ENCODE peak calls at places on chromosomes 12 and 14, in ten cellular contexts. L, C, A, R, T, Y, S, Q, M and Z are unnamed samples. For H3K9me3 and H3K27me3, the result is how much of the 10 kb centered on the place peaks cover.

GRCh38 chr14:52877628-52878027 is 73.2 kb downstream of the FERMT2 start:
- DNase-seq in L (no peak), C (no peak), A (no peak), R (no peak), T (no peak), Y (no peak), S (no peak), Q (no peak), M (no peak), Z (no peak)

GRCh38 chr12:56256326-56256960 is 1.7 kb downstream of the ANKRD52 start:
- DNase-seq in L (no peak), C (no peak), A (peak), R (no peak), T (no peak), Y (no peak), S (no peak), Q (no peak), M (no peak), Z (no peak)

GRCh38 chr12:69008510-69008909 is 75.5 kb upstream of the CPM start:
- DNase-seq in L (no peak), C (no peak), A (no peak), R (no peak), T (no peak), Y (no peak), S (no peak), Q (no peak), M (no peak), Z (no peak)

GRCh38 chr14:99065551-99065950 is 206.4 kb downstream of the BCL11B start:
- DNase-seq in L (no peak), C (no peak), A (no peak), R (no peak), T (no peak), Y (no peak), S (no peak), Q (no peak), M (no peak), Z (no peak)

GRCh38 chr12:125564753-125565152 is 499.5 kb downstream of the AACS start:
- DNase-seq in L (no peak), C (no peak), A (no peak), R (no peak), T (no peak), Y (no peak), S (no peak), Q (no peak), M (no peak), Z (no peak)

GRCh38 chr12:120571299-120571698 is 9.9 kb downstream of the POP5 start:
- DNase-seq in L (no peak), C (no peak), A (no peak), R (no peak), T (no peak), Y (no peak), S (no peak), Q (no peak), M (no peak), Z (no peak)

GRCh38 chr12:54419088-54419887 is at the start of gene ITGA5:
- DNase-seq in L (no peak), C (peak), A (peak), R (no peak), T (peak), Y (peak), S (peak), Q (peak), M (peak), Z (no peak)

GRCh38 chr12:127145929-127146789 is 1120.8 kb upstream of the TMEM132C start:
- DNase-seq in L (no peak), C (peak), A (no peak), R (peak), T (peak), Y (peak), S (peak), Q (peak), M (no peak), Z (no peak)

GRCh38 chr14:54193871-54194270 is 202.9 kb upstream of the CDKN3 start:
- DNase-seq in L (no peak), C (no peak), A (no peak), R (no peak), T (no peak), Y (no peak), S (no peak), Q (no peak), M (no peak), Z (no peak)

GRCh38 chr14:46988312-46988711 is 336.7 kb upstream of the RPL10L start:
- DNase-seq in L (peak), C (no peak), A (no peak), R (no peak), T (no peak), Y (no peak), S (no peak), Q (no peak), M (no peak), Z (no peak)

GRCh38 chr14:69711065-69711464 is 55.9 kb upstream of the SRSF5 start:
- DNase-seq in L (no peak), C (peak), A (no peak), R (no peak), T (no peak), Y (peak), S (no peak), Q (peak), M (no peak), Z (no peak)

GRCh38 chr12:22657538-22657937 is 32.6 kb downstream of the ETNK1 start:
- DNase-seq in L (no peak), C (no peak), A (no peak), R (no peak), T (no peak), Y (no peak), S (no peak), Q (no peak), M (no peak), Z (no peak)

GRCh38 chr12:61781021-61781581 is 479.1 kb upstream of the USP15 start:
- DNase-seq in L (no peak), C (no peak), A (peak), R (no peak), T (no peak), Y (no peak), S (no peak), Q (no peak), M (no peak), Z (no peak)

GRCh38 chr14:60998617-60999016 is 17.6 kb downstream of the SLC38A6 start:
- DNase-seq in L (no peak), C (no peak), A (no peak), R (no peak), T (no peak), Y (no peak), S (no peak), Q (no peak), M (no peak), Z (no peak)

GRCh38 chr12:93442411-93443340 is 929 bp upstream of the UBE2N start:
- DNase-seq in L (no peak), C (no peak), A (peak), R (no peak), T (no peak), Y (no peak), S (no peak), Q (no peak), M (no peak), Z (no peak)

GRCh38 chr12:77727442-77728001 is 103.2 kb upstream of the NAV3 start:
- DNase-seq in L (no peak), C (no peak), A (no peak), R (no peak), T (no peak), Y (no peak), S (no peak), Q (no peak), M (no peak), Z (no peak)

GRCh38 chr12:6965026-6965661 is 5.3 kb downstream of the PHB2 start:
- DNase-seq in L (peak), C (peak), A (peak), R (peak), T (peak), Y (peak), S (peak), Q (peak), M (peak), Z (no peak)

GRCh38 chr14:106875503-106875902 is 1349.1 kb downstream of the TMEM121 start:
- DNase-seq in L (peak), C (no peak), A (no peak), R (no peak), T (no peak), Y (no peak), S (peak), Q (peak), M (no peak), Z (no peak)

GRCh38 chr14:34030864-34031263 is 80.0 kb upstream of the EGLN3 start:
- DNase-seq in L (no peak), C (no peak), A (no peak), R (no peak), T (no peak), Y (no peak), S (no peak), Q (peak), M (no peak), Z (no peak)

GRCh38 chr14:51219473-51220448 is 20.3 kb upstream of the TMX1 start:
- DNase-seq in L (peak), C (no peak), A (peak), R (no peak), T (no peak), Y (no peak), S (no peak), Q (no peak), M (no peak), Z (no peak)

GRCh38 chr14:74035556-74035955 is 16.4 kb downstream of the BBOF1 start:
- DNase-seq in L (no peak), C (no peak), A (no peak), R (no peak), T (no peak), Y (no peak), S (no peak), Q (no peak), M (no peak), Z (no peak)

GRCh38 chr14:31717294-31718085 is 156.3 kb downstream of the NUBPL start:
- DNase-seq in L (no peak), C (no peak), A (no peak), R (no peak), T (no peak), Y (no peak), S (no peak), Q (no peak), M (no peak), Z (no peak)

GRCh38 chr14:83816755-83817154 is 1713.2 kb upstream of the FLRT2 start:
- DNase-seq in L (no peak), C (no peak), A (no peak), R (no peak), T (no peak), Y (no peak), S (no peak), Q (no peak), M (no peak), Z (no peak)

GRCh38 chr12:70774055-70774454 is 136.8 kb upstream of the PTPRB start:
- DNase-seq in L (no peak), C (no peak), A (peak), R (no peak), T (no peak), Y (no peak), S (no peak), Q (no peak), M (no peak), Z (no peak)

GRCh38 chr12:32671930-32672785 is 6.9 kb upstream of the DNM1L start:
- DNase-seq in L (peak), C (no peak), A (peak), R (no peak), T (no peak), Y (peak), S (no peak), Q (no peak), M (no peak), Z (no peak)

GRCh38 chr14:105843444-105844046 is 317.2 kb downstream of the TMEM121 start:
- DNase-seq in L (no peak), C (no peak), A (no peak), R (no peak), T (no peak), Y (no peak), S (no peak), Q (no peak), M (no peak), Z (no peak)

GRCh38 chr14:20798318-20798717 is 4.3 kb downstream of the RNASE1 start:
- DNase-seq in L (no peak), C (no peak), A (no peak), R (no peak), T (no peak), Y (peak), S (no peak), Q (no peak), M (no peak), Z (no peak)

GRCh38 chr12:115470977-115471376 is 787.0 kb upstream of the TBX3 start:
- DNase-seq in L (no peak), C (no peak), A (no peak), R (no peak), T (no peak), Y (no peak), S (no peak), Q (no peak), M (no peak), Z (no peak)

GRCh38 chr14:102086346-102086971 is 385 bp downstream of the HSP90AA1 start:
- DNase-seq in L (peak), C (peak), A (no peak), R (peak), T (peak), Y (peak), S (peak), Q (peak), M (peak), Z (no peak)
- H3K9me3 ChIP-seq in L (under half), C (under half), A (under half), R (under half), T (under half), Y (under half), S (under half), Q (under half), M (under half), Z (under half)

GRCh38 chr14:57943541-57943940 is 77.6 kb upstream of the SLC35F4 start:
- DNase-seq in L (no peak), C (no peak), A (no peak), R (no peak), T (no peak), Y (no peak), S (no peak), Q (no peak), M (no peak), Z (no peak)
- H3K27me3 ChIP-seq in L (under half), C (under half), A (under half), R (under half), T (under half), Y (under half), S (under half), Q (under half), M (under half), Z (under half)

DNA sequence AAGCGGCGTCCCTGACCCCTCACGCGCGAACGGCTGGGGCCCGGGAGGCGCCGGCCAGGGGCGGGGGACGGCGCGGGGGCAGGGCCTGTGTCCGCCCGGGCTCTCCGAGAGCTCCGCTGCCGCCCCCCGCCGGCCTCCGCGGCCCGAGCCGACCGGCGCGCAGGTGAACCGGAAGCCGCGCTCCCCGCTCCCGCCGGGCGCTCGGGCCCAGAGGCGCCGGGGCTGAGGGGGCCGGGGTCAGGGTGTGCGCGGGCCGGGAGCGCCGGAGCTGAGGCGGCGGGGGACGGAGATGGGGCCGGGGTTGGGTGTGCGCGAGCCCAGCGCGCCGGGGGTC is 403 bp downstream of the HIP1R start:
- DNase-seq in L (peak), C (peak), A (no peak), R (peak), T (no peak), Y (peak), S (no peak), Q (peak), M (no peak), Z (no peak)
- H3K27ac ChIP-seq in L (no peak), C (peak), A (no peak), R (peak), T (peak), Y (peak), S (peak), Q (peak), M (peak), Z (peak)

GRCh38 chr12:34208331-34209258 is 186.3 kb downstream of the ALG10 start:
- DNase-seq in L (no peak), C (no peak), A (no peak), R (no peak), T (no peak), Y (no peak), S (no peak), Q (no peak), M (no peak), Z (no peak)

GRCh38 chr12:34212651-34213050 is 190.4 kb downstream of the ALG10 start:
- DNase-seq in L (no peak), C (no peak), A (no peak), R (no peak), T (no peak), Y (no peak), S (no peak), Q (no peak), M (no peak), Z (no peak)

GRCh38 chr12:34209259-34209835 is 187.1 kb downstream of the ALG10 start:
- DNase-seq in L (no peak), C (no peak), A (no peak), R (no peak), T (no peak), Y (no peak), S (no peak), Q (no peak), M (no peak), Z (no peak)

GRCh38 chr12:34210183-34210582 is 187.9 kb downstream of the ALG10 start:
- DNase-seq in L (no peak), C (no peak), A (no peak), R (no peak), T (no peak), Y (no peak), S (no peak), Q (no peak), M (no peak), Z (no peak)

GRCh38 chr12:34210689-34211530 is 188.6 kb downstream of the ALG10 start:
- DNase-seq in L (no peak), C (no peak), A (no peak), R (no peak), T (no peak), Y (no peak), S (no peak), Q (no peak), M (no peak), Z (no peak)
- H3K9me3 ChIP-seq in L (under half), C (under half), A (under half), R (under half), T (under half), Y (under half), S (under half), Q (under half), M (under half), Z (under half)